ENCODE peak calls at places on chromosomes 2 and 18, in six cellular contexts. Y is adipocyte, I is neuronal stem cell, O is colonic mucosa, S is NT2/D1, A is PC-3. D is an unnamed sample.

GRCh38 chr2:12502759-12503158 is 214.0 kb upstream of the TRIB2 start:
- DNase-seq in Y (peak; percentile 56), O (no peak), A (no peak), I (no peak), S (no peak), D (no peak)

GRCh38 chr2:38075436-38076249 is at the start of gene CYP1B1:
- DNase-seq in A (no peak), I (no peak), Y (peak; percentile 55), S (no peak), O (peak; percentile 24), D (no peak)

GRCh38 chr2:39778233-39778632 is 825 bp downstream of the THUMPD2 start:
- DNase-seq in A (no peak), S (no peak), Y (no peak), O (no peak), I (no peak), D (no peak)

GRCh38 chr18:21997207-21998143 is 171.9 kb upstream of the GATA6 start:
- DNase-seq in Y (peak; percentile 63), A (peak; percentile 50), I (peak; percentile 32), O (peak; percentile 33), S (no peak), D (no peak)

GRCh38 chr18:37516361-37516853 is 49.2 kb downstream of the CELF4 start:
- DNase-seq in Y (no peak), O (no peak), A (no peak), S (no peak), I (no peak), D (no peak)

GRCh38 chr2:205580591-205580990 is 101.7 kb upstream of the NRP2 start:
- DNase-seq in I (no peak), S (no peak), Y (peak; percentile 68), O (no peak), A (no peak), D (no peak)

GRCh38 chr2:128016620-128017019 is 11.2 kb downstream of the SAP130 start:
- DNase-seq in Y (no peak), O (no peak), I (no peak), S (no peak), A (no peak), D (no peak)

GRCh38 chr2:5696351-5696740 is 4.2 kb downstream of the SOX11 start:
- DNase-seq in A (no peak), Y (peak; percentile 73), S (no peak), I (no peak), O (no peak), D (peak; percentile 73)

GRCh38 chr2:216691210-216691741 is 4.1 kb downstream of the IGFBP5 start:
- DNase-seq in O (no peak), I (peak; percentile 54), Y (peak; percentile 85), S (peak; percentile 57), A (peak; percentile 47), D (peak; percentile 92)

GRCh38 chr2:84495539-84496146 is 20.7 kb upstream of the DNAH6 start:
- DNase-seq in A (peak; percentile 72), O (peak; percentile 52), S (peak; percentile 51), Y (peak; percentile 87), I (peak; percentile 54), D (no peak)

GRCh38 chr2:56184500-56184996 is 758 bp downstream of the CCDC85A start:
- DNase-seq in Y (peak; percentile 57), I (peak; percentile 43), O (peak; percentile 27), A (peak; percentile 41), S (no peak), D (peak; percentile 78)

GRCh38 chr2:88053301-88053700 is 2.3 kb downstream of the KRCC1 start:
- DNase-seq in S (no peak), Y (peak; percentile 85), I (no peak), O (no peak), A (no peak), D (no peak)

GRCh38 chr2:70993689-70993986 is 1.0 kb downstream of the TEX261 start:
- DNase-seq in I (no peak), A (no peak), S (no peak), Y (no peak), O (no peak), D (no peak)

GRCh38 chr2:40168032-40168431 is 283.9 kb downstream of the SLC8A1 start:
- DNase-seq in O (peak; percentile 62), I (no peak), S (no peak), Y (no peak), A (no peak), D (no peak)

GRCh38 chr2:70936979-70937811 is 1.5 kb downstream of the ATP6V1B1 start:
- DNase-seq in I (no peak), A (no peak), S (no peak), Y (no peak), O (no peak), D (no peak)

GRCh38 chr2:230512955-230513748 is 97.2 kb downstream of the SP100 start:
- DNase-seq in I (no peak), S (no peak), Y (no peak), A (peak; percentile 57), O (no peak), D (no peak)

GRCh38 chr2:53568463-53568862 is 199.1 kb upstream of the CHAC2 start:
- DNase-seq in Y (peak; percentile 75), S (no peak), I (no peak), O (no peak), A (peak; percentile 10), D (no peak)

GRCh38 chr18:58416704-58417683 is 211.9 kb downstream of the ALPK2 start:
- DNase-seq in I (no peak), A (peak; percentile 41), S (no peak), Y (peak; percentile 64), O (no peak), D (no peak)

GRCh38 chr18:50638623-50639398 is 78.9 kb downstream of the MAPK4 start:
- DNase-seq in S (no peak), Y (no peak), I (no peak), A (no peak), O (no peak), D (no peak)

GRCh38 chr2:176056411-176056810 is 27.4 kb downstream of the EVX2 start:
- DNase-seq in I (no peak), S (no peak), O (no peak), A (no peak), Y (no peak), D (no peak)

GRCh38 chr2:160411167-160411566 is 82.4 kb downstream of the RBMS1 start:
- DNase-seq in A (peak; percentile 72), I (no peak), Y (peak; percentile 55), O (no peak), S (no peak), D (no peak)

GRCh38 chr2:140085674-140086073 is 1305.5 kb upstream of the NXPH2 start:
- DNase-seq in Y (peak; percentile 31), O (no peak), I (no peak), A (peak; percentile 40), S (no peak), D (no peak)

GRCh38 chr2:64626963-64627760 is 26.6 kb downstream of the SERTAD2 start:
- DNase-seq in Y (no peak), S (no peak), I (no peak), O (no peak), A (no peak), D (no peak)

GRCh38 chr2:241007880-241008710 is 9.7 kb downstream of the SNED1 start:
- DNase-seq in S (no peak), I (no peak), O (no peak), Y (no peak), A (no peak), D (peak; percentile 80)

GRCh38 chr2:27901219-27901618 is 10.7 kb downstream of the BABAM2 start:
- DNase-seq in I (no peak), S (no peak), Y (peak; percentile 29), A (no peak), O (no peak), D (no peak)

DNA sequence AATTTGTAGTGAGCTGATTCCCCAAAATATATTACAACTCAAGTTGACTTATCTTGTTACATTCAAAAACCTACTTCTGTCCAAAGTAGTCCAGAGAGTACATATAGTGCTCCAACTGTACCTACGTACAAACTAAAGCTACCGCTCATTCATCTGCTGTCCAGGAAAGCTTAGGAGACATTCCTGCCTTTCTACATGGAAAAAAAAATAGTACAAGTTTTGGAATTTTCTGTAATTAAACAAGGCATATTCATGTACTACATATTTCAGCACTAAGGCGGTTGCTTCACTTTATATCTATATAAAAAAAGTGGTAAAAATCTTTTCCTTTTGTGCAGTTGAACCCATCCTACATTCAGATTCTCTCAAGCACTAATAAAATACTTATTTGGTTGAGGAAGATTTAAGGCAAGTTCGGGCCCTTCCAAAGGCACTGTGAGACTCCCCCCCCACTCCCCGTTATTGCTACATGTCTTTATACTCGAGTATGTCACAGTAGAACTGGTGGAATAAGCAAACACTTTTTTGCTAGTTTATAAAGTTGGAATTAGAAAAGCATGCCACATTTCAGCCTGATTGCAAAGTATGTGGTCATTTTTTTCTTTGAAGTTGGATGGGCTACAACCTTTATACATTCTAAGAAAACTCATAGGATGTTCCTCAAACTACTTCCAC is 3.8 kb downstream of the ZFP36L2 start:
- DNase-seq in I (no peak), O (no peak), A (peak; percentile 30), S (no peak), Y (peak; percentile 56), D (no peak)
- H3K4me1 ChIP-seq in I (peaks cover 48% of the 10 kb centered on the region), O (peaks cover 11% of the 10 kb centered on the region), A (peaks cover 45% of the 10 kb centered on the region), S (no peaks in the 10 kb centered on the region), Y (peaks cover 48% of the 10 kb centered on the region), D (peaks cover 21% of the 10 kb centered on the region)

DNA sequence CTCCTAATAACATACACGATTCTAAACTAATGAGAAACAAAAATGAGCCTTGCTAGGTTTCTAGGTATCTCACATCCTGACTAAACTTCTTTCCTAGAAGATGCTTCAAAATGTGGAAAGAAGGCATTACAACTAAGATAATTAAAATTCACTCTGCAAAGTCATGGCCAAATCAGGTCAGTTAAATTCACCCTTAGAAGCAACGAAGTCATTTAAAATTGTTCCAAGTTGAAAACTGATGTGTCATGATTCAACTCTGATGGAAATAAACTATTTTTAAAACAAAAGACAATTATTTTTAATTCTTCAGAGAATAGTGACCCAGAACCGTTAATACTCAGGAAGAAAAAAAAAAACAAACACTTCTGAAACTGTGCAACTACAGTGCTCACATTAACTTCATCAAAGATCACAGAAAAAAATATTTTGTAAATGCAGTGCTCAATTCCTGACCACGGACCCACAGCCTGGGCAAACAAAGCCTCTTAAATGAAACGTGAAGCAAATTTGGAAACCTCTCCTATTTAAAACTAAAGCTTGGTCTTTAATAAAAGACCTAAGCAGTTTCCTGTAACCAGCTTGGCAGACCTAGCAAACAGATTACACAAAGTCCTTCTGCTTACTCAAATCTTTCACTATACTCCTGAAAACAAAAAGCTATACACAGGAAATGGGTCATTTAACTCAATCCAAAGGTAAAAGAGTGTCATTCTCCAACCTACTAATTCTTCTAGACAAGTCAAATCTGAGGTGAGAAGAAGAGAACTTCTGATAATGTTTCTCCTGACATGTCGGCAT is 39.0 kb downstream of the CHN1 start:
- DNase-seq in Y (peak; percentile 34), O (no peak), A (peak; percentile 4), I (no peak), S (no peak), D (no peak)
- H3K9ac ChIP-seq in Y (peak overlapping the region; percentile 71), O (no peak overlapping the region), A (no peak overlapping the region), I (no peak overlapping the region), S (no peak overlapping the region), D (no peak overlapping the region)

GRCh38 chr2:238140721-238141540 is 2.5 kb downstream of the KLHL30 start:
- DNase-seq in Y (no peak), S (no peak), I (no peak), O (no peak), A (no peak), D (no peak)
- H3K4me1 ChIP-seq in Y (peaks cover 21% of the 10 kb centered on the region), S (peaks cover 19% of the 10 kb centered on the region), I (peaks cover 9% of the 10 kb centered on the region), O (peaks cover 7% of the 10 kb centered on the region), A (peaks cover 30% of the 10 kb centered on the region), D (peaks cover 4% of the 10 kb centered on the region)

DNA sequence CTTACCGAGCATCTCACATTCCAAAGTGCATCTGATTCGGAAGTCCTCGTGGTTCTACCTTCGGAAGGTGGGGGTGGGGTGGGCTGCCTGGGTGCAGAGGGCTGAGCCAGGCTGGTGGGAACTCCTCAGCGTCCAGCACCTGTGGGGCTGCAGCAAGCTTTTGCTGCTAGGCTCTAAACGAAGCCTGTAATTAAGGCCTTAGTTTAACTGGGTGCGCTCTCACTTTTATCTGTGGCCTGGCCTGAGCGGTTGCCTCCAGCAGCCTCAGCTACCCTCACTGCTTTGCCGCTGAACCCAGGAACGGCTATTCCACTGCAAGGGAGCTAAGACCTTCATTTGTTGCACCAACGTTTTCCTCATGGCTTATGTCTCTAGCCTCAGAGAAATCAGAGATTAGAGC is 48.4 kb downstream of the TMEM17 start:
- DNase-seq in A (no peak), O (no peak), I (no peak), Y (no peak), S (no peak), D (no peak)
- H3K9ac ChIP-seq in A (peak overlapping the region; percentile 86), O (no peak overlapping the region), I (no peak overlapping the region), Y (peak overlapping the region; percentile 93), S (peak overlapping the region; percentile 71), D (peak overlapping the region; percentile 56)

D was measured in kidney.